ENCODE peak calls at places on chromosomes 13 and 19, in ten cellular contexts. O is A549, F is GM12892, H is heart left ventricle, L is lower leg skin, I is stomach, S is IMR-90, G is sigmoid colon, E is tibial nerve, Y is body of pancreas. P is an unnamed sample.

GRCh38 chr19:38191747-38192146 is 32.3 kb downstream of the DPF1 start:
- DNase-seq in O (no peak), F (no peak), H (no peak), L (no peak), I (no peak), S (no peak), G (no peak), E (no peak), Y (no peak), P (no peak)

GRCh38 chr19:41373993-41374392 is 2.3 kb upstream of the TMEM91 start:
- DNase-seq in O (no peak), F (no peak), H (peak), L (no peak), I (peak), S (peak), G (peak), E (peak), Y (peak), P (peak)

GRCh38 chr13:30870049-30870884 is 35.8 kb upstream of the MEDAG start:
- DNase-seq in O (no peak), F (peak), H (peak), L (peak), I (peak), S (peak), G (peak), E (peak), Y (peak), P (peak)

GRCh38 chr13:94251801-94252200 is 227.7 kb downstream of the DCT start:
- DNase-seq in O (no peak), F (no peak), H (no peak), L (no peak), I (no peak), S (peak), G (no peak), E (no peak), Y (peak), P (no peak)

GRCh38 chr19:3358392-3358918 is 7.9 kb upstream of the NFIC start:
- DNase-seq in O (no peak), F (no peak), H (no peak), L (no peak), I (no peak), S (no peak), G (peak), E (no peak), Y (no peak), P (no peak)

GRCh38 chr13:110030394-110030928 is 244.1 kb upstream of the IRS2 start:
- DNase-seq in O (no peak), F (no peak), H (no peak), L (no peak), I (no peak), S (no peak), G (no peak), E (no peak), Y (no peak), P (no peak)

GRCh38 chr19:30620354-30620753 is 248.2 kb downstream of the ZNF536 start:
- DNase-seq in O (no peak), F (no peak), H (no peak), L (no peak), I (no peak), S (no peak), G (no peak), E (no peak), Y (no peak), P (no peak)

GRCh38 chr13:114146629-114147028 is 14.2 kb upstream of the RASA3 start:
- DNase-seq in O (peak), F (no peak), H (no peak), L (no peak), I (no peak), S (no peak), G (no peak), E (no peak), Y (no peak), P (no peak)

GRCh38 chr19:4575267-4575793 is 15.8 kb upstream of the SEMA6B start:
- DNase-seq in O (peak), F (no peak), H (peak), L (no peak), I (no peak), S (peak), G (peak), E (no peak), Y (peak), P (peak)

GRCh38 chr13:100454876-100455275 is 133.7 kb downstream of the GGACT start:
- DNase-seq in O (no peak), F (no peak), H (no peak), L (no peak), I (no peak), S (peak), G (no peak), E (no peak), Y (no peak), P (no peak)

GRCh38 chr13:66348745-66349720 is 881.1 kb downstream of the PCDH9 start:
- DNase-seq in O (no peak), F (no peak), H (no peak), L (no peak), I (no peak), S (no peak), G (no peak), E (no peak), Y (peak), P (no peak)

GRCh38 chr13:27918918-27919255 is 913 bp upstream of the PDX1 start:
- DNase-seq in O (no peak), F (no peak), H (no peak), L (no peak), I (no peak), S (no peak), G (no peak), E (no peak), Y (no peak), P (no peak)

GRCh38 chr13:80684525-80685017 is 343.6 kb upstream of the SPRY2 start:
- DNase-seq in O (no peak), F (no peak), H (no peak), L (no peak), I (no peak), S (no peak), G (no peak), E (no peak), Y (no peak), P (no peak)

GRCh38 chr19:13366529-13367143 is 139.6 kb downstream of the CACNA1A start:
- DNase-seq in O (peak), F (no peak), H (no peak), L (no peak), I (no peak), S (peak), G (no peak), E (no peak), Y (no peak), P (no peak)

GRCh38 chr19:50501568-50502475 is 9.2 kb downstream of the JOSD2 start:
- DNase-seq in O (no peak), F (no peak), H (peak), L (no peak), I (no peak), S (no peak), G (no peak), E (no peak), Y (no peak), P (no peak)

GRCh38 chr19:21569497-21569870 is 64.1 kb downstream of the ZNF429 start:
- DNase-seq in O (no peak), F (no peak), H (peak), L (no peak), I (no peak), S (no peak), G (no peak), E (no peak), Y (no peak), P (no peak)

GRCh38 chr13:63882052-63882451 is 2466.4 kb upstream of the PCDH20 start:
- DNase-seq in O (no peak), F (no peak), H (no peak), L (no peak), I (no peak), S (no peak), G (no peak), E (no peak), Y (no peak), P (no peak)

DNA sequence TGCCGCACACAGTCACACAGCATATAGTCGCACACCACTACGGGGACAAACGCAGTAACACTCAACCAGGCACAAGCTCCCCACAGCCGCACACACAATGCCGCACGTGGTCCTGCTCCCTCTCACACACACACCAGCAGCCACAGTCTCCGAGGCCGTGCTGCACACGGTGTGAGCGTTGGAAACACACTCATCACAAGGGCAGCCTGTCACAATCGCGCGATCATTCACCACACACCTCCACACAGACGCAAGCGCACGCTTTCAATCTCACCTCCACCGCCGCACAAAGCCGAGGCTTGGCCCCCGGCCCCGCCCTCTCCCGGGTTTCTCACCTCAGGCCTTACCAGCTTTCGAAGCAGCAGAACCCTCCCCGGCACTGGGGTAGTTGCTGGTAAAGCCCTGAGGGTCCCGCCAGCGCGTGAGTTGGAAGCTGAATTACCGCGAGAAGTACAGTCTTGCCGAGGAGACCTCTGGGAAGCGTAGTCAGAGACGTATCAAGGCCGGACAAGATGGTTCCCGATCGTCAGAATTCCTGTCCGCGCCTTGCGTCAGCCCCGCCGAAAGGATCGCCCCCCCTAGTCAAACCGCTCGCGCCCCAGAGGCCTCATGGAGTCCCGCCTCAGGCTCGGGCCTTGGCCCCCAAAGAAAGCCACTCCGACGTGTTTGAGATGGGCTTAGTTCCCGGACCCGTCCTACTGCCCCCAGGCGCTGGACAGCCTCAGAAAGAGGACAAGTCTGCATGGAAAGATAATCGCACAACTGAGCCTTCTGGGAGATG is at the start of gene ZNF566:
- DNase-seq in O (peak), F (peak), H (peak), L (peak), I (peak), S (peak), G (peak), E (peak), Y (peak), P (peak)
- TF ChIP-seq POLR2A in O (peak), F (peak), H (no peak), L (no peak), I (no peak), S (peak), G (peak), E (peak), Y (peak), P (peak)

DNA sequence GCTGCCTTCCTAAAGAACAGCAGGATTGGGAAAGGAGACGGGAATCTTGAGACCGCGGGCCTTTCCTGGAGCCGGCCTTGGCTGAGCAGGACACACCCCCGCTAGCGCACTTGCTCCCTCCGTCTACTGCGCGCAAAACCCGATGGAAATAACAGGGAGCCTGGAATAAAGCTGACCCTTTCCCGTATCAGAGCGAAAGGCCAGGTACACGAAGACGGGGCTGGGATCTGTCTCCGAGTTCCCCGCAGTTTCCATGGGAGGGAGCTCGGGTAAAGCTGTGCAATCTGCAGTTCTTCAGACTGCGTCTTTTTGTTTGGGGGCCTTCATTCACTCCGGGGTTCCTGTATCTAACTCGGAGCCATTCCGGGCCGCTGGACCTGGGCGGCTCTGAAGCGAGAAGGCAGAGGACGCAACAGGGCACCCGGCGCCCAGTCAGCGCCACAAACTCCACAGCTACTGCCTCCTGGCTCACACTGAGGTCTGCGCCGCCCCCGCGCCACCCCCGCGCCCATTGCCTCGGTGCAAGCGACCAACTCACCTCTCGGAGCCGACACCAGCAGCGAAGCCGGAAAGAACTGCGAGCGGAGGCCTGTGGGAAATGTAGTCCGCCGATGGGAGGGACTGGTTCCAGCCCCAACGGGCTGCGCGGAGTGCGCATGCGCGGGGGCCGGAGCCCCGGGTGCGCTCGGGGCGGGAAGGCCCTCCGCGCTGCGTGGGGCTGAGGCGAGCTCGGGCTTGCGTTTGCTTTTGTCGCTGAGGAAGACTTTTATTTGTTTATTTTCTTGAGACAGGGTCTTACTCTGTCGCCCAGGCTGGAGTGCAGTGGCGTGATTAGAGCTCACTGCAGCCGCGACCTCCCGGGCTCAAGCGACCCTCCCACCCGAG is at the start of gene ZFP14:
- DNase-seq in O (peak), F (peak), H (peak), L (peak), I (peak), S (peak), G (peak), E (peak), Y (peak), P (peak)
- TF ChIP-seq POLR2A in O (peak), F (no peak), H (no peak), L (no peak), I (no peak), S (no peak), G (peak), E (no peak), Y (peak), P (peak)

DNA sequence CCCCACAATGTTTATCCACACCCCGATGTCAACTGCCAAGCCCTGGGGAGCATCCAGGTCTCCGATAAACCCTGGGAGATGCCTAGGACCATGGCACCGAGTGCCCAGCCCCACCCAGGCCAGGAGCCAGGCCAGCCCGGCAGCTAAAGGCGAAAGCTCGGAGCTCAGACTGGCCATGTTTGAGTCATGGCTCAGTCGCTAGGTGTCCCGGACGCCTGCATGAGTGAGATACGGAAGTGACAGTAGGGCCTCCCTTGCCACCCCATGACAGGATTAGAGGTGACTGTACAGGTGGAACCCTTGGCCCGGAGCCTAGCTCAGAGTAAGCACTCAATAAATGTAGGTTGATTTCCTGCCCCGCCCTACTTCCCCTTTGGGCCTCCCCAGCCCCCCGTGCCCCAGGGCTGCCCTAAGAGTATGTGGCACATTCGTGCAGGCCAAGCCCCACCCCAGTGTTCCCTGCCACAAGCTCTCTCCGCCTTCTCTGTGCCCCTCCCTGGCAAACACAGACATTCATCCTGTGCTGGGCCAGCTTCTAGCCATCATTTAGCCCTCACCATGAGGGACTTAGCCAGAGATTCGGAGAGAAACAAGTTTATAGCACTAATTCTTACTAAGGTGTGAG is 5.8 kb upstream of the TPM4 start:
- DNase-seq in O (peak), F (peak), H (peak), L (peak), I (peak), S (no peak), G (peak), E (no peak), Y (peak), P (peak)
- TF ChIP-seq POLR2A in O (no peak), F (peak), H (no peak), L (no peak), I (no peak), S (no peak), G (no peak), E (no peak), Y (no peak), P (no peak)

DNA sequence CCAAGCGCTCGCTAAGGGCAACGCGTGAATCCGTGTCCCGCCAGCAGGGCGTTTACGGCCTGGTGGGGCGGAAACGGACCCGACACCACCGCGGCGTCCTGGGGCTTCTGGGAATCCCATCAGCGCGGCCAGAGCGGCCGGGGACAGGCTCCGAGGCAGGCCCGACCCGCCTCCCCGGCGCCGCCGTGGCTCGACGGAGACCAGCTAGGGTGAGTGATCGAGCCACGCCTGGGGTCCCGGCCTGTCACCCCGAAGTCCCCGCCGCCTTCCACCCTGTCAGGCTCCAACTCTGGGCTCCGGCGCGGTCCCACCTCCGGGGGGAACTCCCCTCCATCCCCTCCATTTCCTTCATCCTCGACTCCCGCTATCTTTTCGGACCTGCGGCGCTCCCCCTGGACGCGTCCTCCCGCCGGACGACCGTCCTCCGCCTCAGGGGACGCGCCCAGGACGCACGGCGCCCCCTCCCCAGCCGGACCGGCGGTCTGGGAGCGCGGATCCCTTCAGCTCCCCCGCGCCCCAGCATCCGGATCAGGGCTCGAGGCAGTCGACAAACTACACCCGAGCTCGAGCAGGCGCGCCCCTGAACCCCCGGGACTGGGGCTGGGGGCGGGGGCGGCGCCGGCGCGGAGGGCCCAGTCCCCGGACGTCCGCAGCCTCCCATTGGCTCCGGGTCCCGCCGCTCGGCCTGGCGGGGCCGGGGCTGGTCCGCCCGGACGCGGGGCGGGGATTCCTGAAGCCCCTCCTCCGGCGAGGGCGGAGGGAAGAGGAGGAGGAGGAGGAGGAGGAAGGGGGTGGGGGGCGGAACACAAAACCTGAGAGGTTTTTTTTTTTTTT is 643 bp upstream of the BICRA start:
- DNase-seq in O (peak), F (peak), H (peak), L (peak), I (peak), S (peak), G (peak), E (peak), Y (peak), P (peak)
- TF ChIP-seq POLR2A in O (peak), F (peak), H (no peak), L (no peak), I (no peak), S (peak), G (peak), E (peak), Y (peak), P (peak)

GRCh38 chr13:112587359-112587766 is 590 bp downstream of the TUBGCP3 start:
- DNase-seq in O (peak), F (peak), H (peak), L (peak), I (peak), S (peak), G (peak), E (peak), Y (peak), P (peak)
- TF ChIP-seq POLR2A in O (peak), F (no peak), H (no peak), L (no peak), I (no peak), S (no peak), G (no peak), E (no peak), Y (peak), P (peak)

DNA sequence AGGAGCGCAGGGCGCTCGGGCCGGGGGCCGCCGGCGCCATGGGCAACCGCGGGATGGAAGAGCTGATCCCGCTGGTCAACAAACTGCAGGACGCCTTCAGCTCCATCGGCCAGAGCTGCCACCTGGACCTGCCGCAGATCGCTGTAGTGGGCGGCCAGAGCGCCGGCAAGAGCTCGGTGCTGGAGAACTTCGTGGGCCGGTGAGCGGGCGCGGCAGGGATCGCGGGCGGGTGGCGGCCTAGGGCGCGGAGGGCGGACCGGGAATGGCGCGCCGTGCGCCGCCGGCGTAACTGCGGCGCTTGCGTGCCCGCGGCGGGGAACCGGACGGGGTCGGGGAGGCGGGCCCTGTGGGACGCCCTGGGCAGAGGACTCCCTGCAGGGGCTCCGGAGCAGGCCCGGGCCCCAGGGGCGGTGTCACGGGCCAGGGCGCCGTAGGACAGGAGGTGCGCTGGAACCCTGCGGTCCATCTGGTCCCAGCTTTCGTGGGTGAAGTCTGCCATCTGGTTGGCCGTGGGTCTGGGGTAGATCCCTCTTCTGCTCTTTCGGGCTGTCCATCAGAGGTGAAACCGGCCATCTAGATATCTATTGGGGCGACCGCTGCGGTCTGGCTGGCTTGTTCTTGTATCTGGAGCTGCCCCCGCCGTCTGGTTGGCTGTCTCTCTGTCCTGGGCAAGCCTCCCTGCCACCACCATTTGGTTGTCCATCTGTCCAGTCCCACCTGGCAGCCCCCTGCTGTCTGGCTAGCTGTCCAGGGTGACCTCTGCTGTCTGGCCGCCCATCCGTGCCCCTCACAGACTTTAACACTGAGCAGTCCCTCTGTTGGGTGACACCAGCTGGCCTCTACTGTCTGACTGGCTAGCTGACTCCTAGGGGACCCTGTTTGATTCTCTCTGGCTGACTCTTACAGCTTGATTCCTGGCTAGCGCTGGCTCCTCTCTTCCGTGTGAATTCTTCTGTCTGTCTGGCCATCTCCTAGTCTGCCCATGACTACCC is 622 bp downstream of the DNM2 start:
- DNase-seq in O (no peak), F (no peak), H (peak), L (no peak), I (peak), S (peak), G (no peak), E (no peak), Y (peak), P (no peak)
- TF ChIP-seq POLR2A in O (no peak), F (peak), H (no peak), L (no peak), I (no peak), S (peak), G (no peak), E (no peak), Y (peak), P (no peak)

GRCh38 chr19:10299545-10300458 is 9.8 kb downstream of the ZGLP1 start:
- DNase-seq in O (no peak), F (no peak), H (no peak), L (no peak), I (no peak), S (no peak), G (no peak), E (no peak), Y (no peak), P (no peak)
- TF ChIP-seq POLR2A in O (no peak), F (no peak), H (no peak), L (no peak), I (no peak), S (no peak), G (no peak), E (no peak), Y (no peak), P (no peak)

GRCh38 chr19:28614634-28615545 is 598.1 kb downstream of the UQCRFS1 start:
- DNase-seq in O (no peak), F (no peak), H (no peak), L (no peak), I (no peak), S (no peak), G (no peak), E (no peak), Y (no peak), P (no peak)
- TF ChIP-seq POLR2A in O (no peak), F (no peak), H (no peak), L (no peak), I (no peak), S (no peak), G (no peak), E (no peak), Y (no peak), P (no peak)